ENCODE peak calls at places on chromosomes 12 and 14, in six cellular contexts. D, I, Q, H, N and C are unnamed samples.
A peak's percentile ranks its signal among the peaks of the same experiment; 100 is the strongest.

GRCh38 chr12:50925342-50925651 is 27.0 kb upstream of the HIGD1C start:
- DNase-seq in H (no peak), N (no peak), Q (peak; percentile 85), D (no peak), I (no peak), C (no peak)

GRCh38 chr12:60834372-60834771 is 1238.5 kb downstream of the SLC16A7 start:
- DNase-seq in N (no peak), Q (no peak), H (no peak), I (no peak), D (no peak), C (no peak)

GRCh38 chr14:23441076-23441475 is 5.6 kb upstream of the MYH7 start:
- DNase-seq in H (no peak), N (no peak), D (no peak), Q (no peak), I (no peak), C (peak; percentile 30)

GRCh38 chr14:53260928-53261327 is 107.8 kb upstream of the DDHD1 start:
- DNase-seq in N (no peak), D (no peak), Q (no peak), H (no peak), I (no peak), C (no peak)

GRCh38 chr14:90836692-90837063 is 20.4 kb upstream of the TTC7B start:
- DNase-seq in D (no peak), I (no peak), N (no peak), H (no peak), Q (no peak), C (no peak)

GRCh38 chr12:3496964-3497363 is 6.0 kb downstream of the PRMT8 start:
- DNase-seq in Q (no peak), H (peak; percentile 14), N (no peak), D (no peak), I (no peak), C (no peak)

GRCh38 chr14:102209224-102209966 is 69.7 kb downstream of the WDR20 start:
- DNase-seq in Q (no peak), I (no peak), D (peak; percentile 89), H (peak; percentile 18), N (no peak), C (no peak)

GRCh38 chr14:105473033-105473676 is 1.5 kb upstream of the CRIP2 start:
- DNase-seq in Q (no peak), I (no peak), D (no peak), H (peak; percentile 52), N (peak; percentile 63), C (no peak)

GRCh38 chr14:26466862-26467261 is 131.0 kb downstream of the NOVA1 start:
- DNase-seq in I (no peak), D (no peak), N (no peak), H (no peak), Q (no peak), C (no peak)

GRCh38 chr14:86217523-86217922 is 687.6 kb downstream of the FLRT2 start:
- DNase-seq in H (no peak), I (no peak), Q (no peak), N (no peak), D (no peak), C (no peak)

GRCh38 chr12:120056739-120057138 is 59.8 kb downstream of the RAB35 start:
- DNase-seq in D (no peak), Q (no peak), N (no peak), I (no peak), H (no peak), C (no peak)

GRCh38 chr12:89895101-89895500 is 186.5 kb upstream of the ATP2B1 start:
- DNase-seq in H (no peak), N (no peak), Q (no peak), D (no peak), I (no peak), C (no peak)

GRCh38 chr14:42437809-42438208 is 831.1 kb downstream of the LRFN5 start:
- DNase-seq in Q (no peak), N (no peak), I (no peak), D (no peak), H (no peak), C (no peak)

GRCh38 chr12:32881107-32881506 is 15.5 kb downstream of the PKP2 start:
- DNase-seq in H (no peak), Q (no peak), I (no peak), N (no peak), D (no peak), C (no peak)

GRCh38 chr14:88252536-88252935 is 70.5 kb downstream of the KCNK10 start:
- DNase-seq in I (no peak), N (no peak), D (no peak), H (no peak), Q (no peak), C (no peak)

GRCh38 chr14:35285168-35285990 is 6.8 kb upstream of the PSMA6 start:
- DNase-seq in D (no peak), H (no peak), Q (peak; percentile 74), I (no peak), N (no peak), C (no peak)

GRCh38 chr12:2225736-2226135 is 172.9 kb downstream of the CACNA1C start:
- DNase-seq in D (no peak), I (no peak), H (no peak), Q (no peak), N (no peak), C (no peak)

GRCh38 chr12:15546102-15546701 is 223.9 kb downstream of the PTPRO start:
- DNase-seq in N (no peak), D (no peak), I (no peak), H (no peak), Q (no peak), C (no peak)

GRCh38 chr12:64633940-64634337 is 23.6 kb downstream of the RASSF3 start:
- DNase-seq in D (peak; percentile 64), H (no peak), Q (no peak), I (no peak), N (peak; percentile 42), C (no peak)

GRCh38 chr12:95726903-95727302 is 63.7 kb downstream of the NTN4 start:
- DNase-seq in N (no peak), D (no peak), H (no peak), Q (no peak), I (no peak), C (no peak)

GRCh38 chr14:71266994-71267636 is 359.9 kb downstream of the PCNX1 start:
- DNase-seq in D (no peak), Q (no peak), I (no peak), N (no peak), H (no peak), C (no peak)

GRCh38 chr12:91986084-91986483 is 159.6 kb downstream of the BTG1 start:
- DNase-seq in I (no peak), Q (no peak), N (no peak), D (no peak), H (peak; percentile 20), C (no peak)

GRCh38 chr12:20722142-20722541 is 27.0 kb downstream of the SLCO1C1 start:
- DNase-seq in I (no peak), N (no peak), D (no peak), Q (peak; percentile 7), H (no peak), C (no peak)

GRCh38 chr12:48880647-48881046 is 15.0 kb upstream of the RND1 start:
- DNase-seq in Q (no peak), I (no peak), H (no peak), N (no peak), D (no peak), C (no peak)

GRCh38 chr12:88052686-88053085 is 23.5 kb upstream of the C12orf50 start:
- DNase-seq in I (no peak), H (no peak), N (no peak), D (no peak), Q (peak; percentile 18), C (no peak)

GRCh38 chr14:100176811-100177327 is 17.4 kb upstream of the DEGS2 start:
- DNase-seq in N (no peak), D (no peak), Q (no peak), H (no peak), I (no peak), C (no peak)

DNA sequence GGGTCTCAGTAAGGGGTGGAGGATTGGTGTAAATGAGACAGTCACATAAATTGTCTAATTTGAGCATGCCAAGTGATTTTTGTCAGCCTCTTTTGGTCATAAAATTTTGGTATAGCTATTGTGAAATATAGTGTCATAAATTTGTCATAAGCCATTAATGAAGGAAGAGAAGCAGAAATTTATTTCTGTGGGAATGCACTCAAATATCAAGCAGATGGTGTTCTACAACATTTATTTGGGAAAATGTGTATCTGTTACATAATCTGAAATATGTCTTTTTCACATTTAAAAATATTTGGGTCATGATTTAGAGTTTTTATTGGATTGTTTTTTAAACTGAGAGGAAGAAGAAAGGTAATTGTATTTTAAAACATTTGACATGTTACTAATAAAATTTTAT is 371.6 kb downstream of the SNAPC1 start:
- DNase-seq in N (no peak), H (no peak), D (no peak), I (no peak), Q (no peak), C (no peak)
- H3K4me3 ChIP-seq in N (no peak overlapping the region), H (no peak overlapping the region), D (no peak overlapping the region), I (no peak overlapping the region), Q (no peak overlapping the region), C (no peak overlapping the region)

GRCh38 chr14:52058346-52058745 is 10.5 kb downstream of the NID2 start:
- DNase-seq in Q (no peak), D (no peak), N (no peak), I (no peak), H (no peak), C (no peak)
- H3K4me1 ChIP-seq in Q (no peaks in the 10 kb centered on the region), D (no peaks in the 10 kb centered on the region), N (peaks cover 3% of the 10 kb centered on the region), I (peaks cover 87% of the 10 kb centered on the region), H (peaks cover 7% of the 10 kb centered on the region), C (peaks cover 73% of the 10 kb centered on the region)

GRCh38 chr14:94819531-94819930 is 49.6 kb upstream of the GSC start:
- DNase-seq in N (no peak), H (no peak), D (no peak), I (no peak), Q (no peak), C (no peak)
- H3K9me3 ChIP-seq in N (no peaks in the 10 kb centered on the region), H (no peaks in the 10 kb centered on the region), D (no peaks in the 10 kb centered on the region), I (no peaks in the 10 kb centered on the region), Q (peaks cover 10% of the 10 kb centered on the region), C (peaks cover 8% of the 10 kb centered on the region)

GRCh38 chr12:25977047-25977446 is 18.6 kb downstream of the RASSF8 start:
- DNase-seq in Q (no peak), H (peak; percentile 37), I (no peak), D (no peak), N (no peak), C (no peak)
- H3K4me3 ChIP-seq in Q (no peak overlapping the region), H (no peak overlapping the region), I (no peak overlapping the region), D (no peak overlapping the region), N (peak overlapping the region; percentile 46), C (no peak overlapping the region)

GRCh38 chr12:45260481-45260824 is 44.6 kb downstream of the ANO6 start:
- DNase-seq in Q (no peak), H (no peak), I (no peak), D (no peak), N (no peak), C (no peak)
- H3K4me1 ChIP-seq in Q (peaks cover 25% of the 10 kb centered on the region), H (peaks cover 23% of the 10 kb centered on the region), I (peaks cover 36% of the 10 kb centered on the region), D (peaks cover 27% of the 10 kb centered on the region), N (peaks cover 3% of the 10 kb centered on the region), C (no peaks in the 10 kb centered on the region)

DNA sequence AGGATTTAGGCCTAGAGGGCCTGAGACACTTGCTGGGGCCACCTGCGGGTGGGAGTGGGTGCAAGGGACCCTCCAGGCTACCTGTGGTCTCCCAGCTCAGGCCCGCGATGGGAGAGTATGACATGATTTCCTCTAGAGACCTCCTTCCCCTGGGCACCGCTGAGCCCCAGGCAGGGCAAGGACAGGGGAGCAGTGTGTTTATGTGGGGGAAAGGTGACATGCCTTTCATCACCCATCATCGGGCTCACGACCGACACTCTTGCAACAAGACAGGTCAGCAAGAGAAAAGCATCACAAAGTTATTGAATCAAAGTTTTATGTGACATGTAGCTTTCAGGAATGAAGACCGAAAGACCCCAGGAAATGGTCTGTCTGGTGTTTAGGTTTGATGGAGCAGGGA is 19.9 kb downstream of the SH2B3 start:
- DNase-seq in N (no peak), D (no peak), H (no peak), I (no peak), Q (no peak), C (no peak)
- H3K9me3 ChIP-seq in N (no peaks in the 10 kb centered on the region), D (no peaks in the 10 kb centered on the region), H (no peaks in the 10 kb centered on the region), I (no peaks in the 10 kb centered on the region), Q (no peaks in the 10 kb centered on the region), C (no peaks in the 10 kb centered on the region)

GRCh38 chr14:92323031-92323915 is at the start of gene SLC24A4:
- DNase-seq in D (no peak), Q (no peak), H (no peak), N (no peak), I (no peak), C (no peak)
- H3K4me3 ChIP-seq in D (peak within 1 kb of the TSS; percentile 43), Q (no peak within 1 kb of the TSS), H (peak within 1 kb of the TSS; percentile 14), N (peak within 1 kb of the TSS; percentile 91), I (peak within 1 kb of the TSS; percentile 9), C (peak within 1 kb of the TSS; percentile 42)